ENCODE peak calls at places on chromosomes 16 and 17, in five cellular contexts. A is NCI-H69; J is activated T-cell treated with anti-CD3 and anti-CD28 coated beads, Interleukin-2, amount 50 U/mL, for 72 hours; V is heart right ventricle; F is RCC 7860. M is an unnamed sample.
A peak's percentile ranks its signal among the peaks of the same experiment; 100 is the strongest.

GRCh38 chr17:61201211-61201610 is 198.4 kb upstream of the TBX2 start:
- DNase-seq in A (no peak), J (no peak), V (no peak), F (peak; percentile 91), M (no peak)

GRCh38 chr17:7740481-7741001 is 23.0 kb downstream of the DNAH2 start:
- DNase-seq in A (peak; percentile 82), J (no peak), V (no peak), F (no peak), M (no peak)

GRCh38 chr17:29802256-29802655 is 127.8 kb downstream of the SSH2 start:
- DNase-seq in A (no peak), J (no peak), V (no peak), F (no peak), M (no peak)

GRCh38 chr17:29138991-29139682 is 41.1 kb downstream of the MYO18A start:
- DNase-seq in A (peak; percentile 52), J (peak; percentile 65), V (peak; percentile 52), F (no peak), M (no peak)

GRCh38 chr17:2056221-2057129 is 1.6 kb downstream of the HIC1 start:
- DNase-seq in A (no peak), J (peak; percentile 65), V (no peak), F (no peak), M (no peak)

GRCh38 chr16:53131363-53132071 is 76.7 kb downstream of the CHD9 start:
- DNase-seq in A (peak; percentile 59), J (peak; percentile 69), V (peak; percentile 53), F (peak; percentile 32), M (peak; percentile 82)

GRCh38 chr17:32261937-32262510 is 3.6 kb upstream of the RHBDL3 start:
- DNase-seq in A (peak; percentile 66), J (no peak), V (no peak), F (no peak), M (no peak)

GRCh38 chr16:83581082-83581481 is 226.7 kb upstream of the HSBP1 start:
- DNase-seq in A (no peak), J (no peak), V (no peak), F (peak; percentile 42), M (no peak)

GRCh38 chr16:50442221-50442620 is 73.4 kb upstream of the BRD7 start:
- DNase-seq in A (no peak), J (no peak), V (no peak), F (no peak), M (no peak)

GRCh38 chr17:17289091-17289490 is 8.0 kb upstream of the COPS3 start:
- DNase-seq in A (no peak), J (no peak), V (no peak), F (no peak), M (no peak)

GRCh38 chr17:550041-550398 is 164.6 kb downstream of the VPS53 start:
- DNase-seq in A (no peak), J (no peak), V (no peak), F (peak; percentile 14), M (no peak)

GRCh38 chr16:15830832-15831451 is 25.9 kb downstream of the MYH11 start:
- DNase-seq in A (no peak), J (no peak), V (no peak), F (no peak), M (no peak)

GRCh38 chr17:58345500-58345899 is 6.5 kb downstream of the SUPT4H1 start:
- DNase-seq in A (no peak), J (no peak), V (no peak), F (no peak), M (no peak)

GRCh38 chr17:80847506-80848230 is 144.0 kb upstream of the CHMP6 start:
- DNase-seq in A (no peak), J (peak; percentile 63), V (no peak), F (no peak), M (no peak)

GRCh38 chr17:50199211-50199633 is 2.2 kb downstream of the COL1A1 start:
- DNase-seq in A (no peak), J (no peak), V (no peak), F (no peak), M (no peak)

GRCh38 chr17:42329025-42329976 is 41.0 kb downstream of the STAT5A start:
- DNase-seq in A (peak; percentile 64), J (no peak), V (no peak), F (peak; percentile 80), M (no peak)

GRCh38 chr17:48470388-48471034 is 40.5 kb upstream of the SKAP1 start:
- DNase-seq in A (peak; percentile 44), J (no peak), V (no peak), F (peak; percentile 22), M (no peak)